ENCODE peak calls at places on chromosomes 12 and 14, in five cellular contexts. C, G, P, Q and D are unnamed samples.
A peak's percentile ranks its signal among the peaks of the same experiment; 100 is the strongest.

GRCh38 chr14:30464481-30464880 is 94.5 kb upstream of the G2E3 start:
- DNase-seq in Q (no peak), C (no peak), P (no peak), G (no peak), D (no peak)

GRCh38 chr14:102378830-102379229 is 16.1 kb downstream of the TECPR2 start:
- DNase-seq in P (no peak), G (no peak), C (no peak), Q (no peak), D (no peak)

GRCh38 chr12:57145460-57146059 is 1.9 kb downstream of the LRP1-AS start:
- DNase-seq in C (no peak), Q (no peak), P (no peak), G (no peak), D (no peak)

GRCh38 chr12:57208946-57209282 is 7.7 kb upstream of the NXPH4 start:
- DNase-seq in G (no peak), Q (no peak), P (no peak), C (no peak), D (no peak)

GRCh38 chr14:70442750-70443149 is 9.2 kb upstream of the ADAM21 start:
- DNase-seq in P (no peak), G (no peak), Q (no peak), C (no peak), D (peak; percentile 10)

GRCh38 chr12:98895086-98895651 is 250.1 kb downstream of the APAF1 start:
- DNase-seq in G (no peak), P (peak; percentile 15), Q (no peak), C (no peak), D (no peak)

GRCh38 chr12:75905975-75906374 is 125.6 kb downstream of the PHLDA1 start:
- DNase-seq in C (no peak), P (no peak), G (no peak), Q (no peak), D (no peak)

GRCh38 chr14:24147761-24148428 is 597 bp downstream of the RNF31 start:
- DNase-seq in C (no peak), P (no peak), G (no peak), Q (no peak), D (no peak)

GRCh38 chr12:119989619-119990381 is 764 bp downstream of the BICDL1 start:
- DNase-seq in C (peak; percentile 82), Q (no peak), G (peak; percentile 41), P (peak; percentile 9), D (no peak)

GRCh38 chr12:127559349-127560040 is 707.5 kb upstream of the TMEM132C start:
- DNase-seq in Q (peak; percentile 11), G (no peak), P (peak; percentile 39), C (peak; percentile 13), D (no peak)

GRCh38 chr14:80211143-80212024 is at the start of gene DIO2:
- DNase-seq in P (no peak), G (no peak), C (no peak), Q (no peak), D (no peak)

DNA sequence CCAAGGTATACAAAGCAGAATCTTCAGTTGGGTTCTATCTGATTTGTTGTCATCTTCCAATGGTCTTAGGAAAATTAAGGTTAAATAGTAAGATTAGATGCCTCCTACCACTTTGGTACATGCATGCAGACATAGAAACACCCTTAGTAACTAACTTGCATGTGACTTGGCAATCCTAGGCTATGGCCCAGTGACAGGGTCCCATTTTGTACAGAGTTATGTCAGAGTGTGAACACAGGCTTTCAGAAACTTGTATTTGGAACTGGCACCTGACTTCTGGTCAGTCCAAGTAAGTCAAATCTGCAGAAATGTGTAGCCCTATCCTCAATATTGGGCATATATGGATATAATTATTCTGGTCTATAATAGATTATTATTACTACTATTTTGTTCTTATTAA is 53.1 kb downstream of the DAD1 start:
- DNase-seq in C (no peak), P (no peak), G (no peak), Q (no peak), D (no peak)
- H3K4me1 ChIP-seq in C (no peaks in the 10 kb centered on the region), P (no peaks in the 10 kb centered on the region), G (no peaks in the 10 kb centered on the region), Q (peaks cover 80% of the 10 kb centered on the region), D (peaks cover 12% of the 10 kb centered on the region)

GRCh38 chr14:103528512-103529382 is at the start of gene TRMT61A:
- DNase-seq in G (peak; percentile 92), Q (no peak), P (no peak), C (peak; percentile 86), D (peak; percentile 62)

GRCh38 chr14:103529383-103530365 is 678 bp downstream of the TRMT61A start:
- DNase-seq in G (no peak), C (no peak), Q (no peak), P (no peak), D (no peak)

GRCh38 chr14:103530831-103531230 is 1.8 kb downstream of the TRMT61A start:
- DNase-seq in P (no peak), C (no peak), Q (no peak), G (no peak), D (no peak)

GRCh38 chr14:103531421-103532215 is 2.6 kb downstream of the TRMT61A start:
- DNase-seq in C (no peak), G (no peak), P (no peak), Q (no peak), D (no peak)

DNA sequence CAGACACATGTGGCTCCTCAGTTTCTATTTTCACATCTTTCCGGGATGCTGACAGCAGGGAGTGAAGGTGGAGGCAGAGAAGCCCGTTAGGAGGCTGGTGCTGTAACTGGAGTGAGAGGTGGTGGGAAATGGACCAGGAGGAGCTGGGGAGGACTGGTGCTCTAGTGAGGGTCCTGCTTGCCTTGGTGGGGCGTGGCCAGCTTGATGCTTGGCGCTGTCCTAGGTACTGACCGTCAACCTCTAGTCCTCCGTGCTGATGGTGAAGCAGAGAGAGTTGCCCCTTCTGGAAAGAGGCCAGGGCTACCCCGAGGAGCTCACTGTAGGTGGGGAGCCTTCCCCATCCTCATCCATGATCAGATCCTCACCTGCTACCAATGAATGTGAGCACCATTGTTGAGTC is 1.4 kb downstream of the TRMT61A start:
- DNase-seq in G (no peak), P (no peak), Q (no peak), C (peak; percentile 56), D (no peak)
- TF ChIP-seq SIN3A in G (peak; percentile 85), P (peak; percentile 95), Q (peak; percentile 28), C (peak; percentile 61), D (no peak)

DNA sequence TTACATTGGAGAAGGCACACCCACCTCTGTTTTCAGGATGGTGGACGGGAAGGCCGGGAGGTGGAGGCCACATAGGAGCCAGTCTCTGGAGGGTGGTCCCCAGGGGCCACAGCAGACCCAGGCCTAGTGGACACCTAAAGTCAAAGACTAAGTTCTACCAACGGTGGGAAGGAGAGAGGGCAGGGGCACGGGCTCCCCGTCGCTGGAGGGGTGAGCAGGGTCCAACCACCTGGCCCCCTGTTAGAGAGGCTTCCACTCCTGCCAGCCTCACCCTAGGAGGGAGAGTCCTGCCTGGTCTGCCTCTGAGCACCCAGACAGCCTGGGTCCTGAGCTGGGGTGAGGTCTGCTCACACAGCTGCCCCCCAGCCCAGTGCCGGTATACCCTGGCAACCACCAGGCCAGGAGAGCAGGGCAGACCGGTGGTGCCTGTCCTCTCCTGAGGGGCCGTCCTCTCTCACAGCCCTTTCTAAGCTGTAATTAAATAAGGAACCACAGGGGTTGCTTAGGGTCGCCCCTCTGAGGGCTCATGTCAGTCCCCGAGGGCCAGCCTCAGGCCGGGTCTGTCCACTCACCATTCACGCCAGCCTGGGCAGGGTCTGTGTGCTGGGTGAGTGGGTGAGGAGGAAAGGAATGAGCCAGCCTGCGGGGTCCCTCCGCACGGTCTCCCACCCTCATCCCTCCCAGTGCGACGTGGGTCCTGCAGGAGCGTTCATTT is 2.3 kb downstream of the INF2 start:
- DNase-seq in P (no peak), C (no peak), G (no peak), Q (no peak), D (no peak)
- TF ChIP-seq ATF3 in P (no peak), C (no peak), G (no peak), Q (no peak), D (no peak)

GRCh38 chr12:54386781-54387467 is 2.4 kb upstream of the ZNF385A start:
- DNase-seq in C (peak; percentile 33), Q (no peak), G (no peak), P (no peak), D (no peak)
- H3K4me1 ChIP-seq in C (peaks cover 75% of the 10 kb centered on the region), Q (peaks cover 14% of the 10 kb centered on the region), G (peaks cover 33% of the 10 kb centered on the region), P (peaks cover 61% of the 10 kb centered on the region), D (peaks cover 79% of the 10 kb centered on the region)

GRCh38 chr12:11069854-11070253 is 7.8 kb upstream of the TAS2R46 start:
- DNase-seq in C (no peak), G (no peak), Q (no peak), P (no peak), D (no peak)

GRCh38 chr12:11070999-11071398 is 8.9 kb upstream of the TAS2R46 start:
- DNase-seq in P (no peak), C (no peak), Q (no peak), G (peak; percentile 16), D (no peak)

GRCh38 chr12:11075642-11076041 is 13.5 kb upstream of the TAS2R46 start:
- DNase-seq in G (no peak), C (no peak), Q (peak; percentile 15), P (no peak), D (no peak)

GRCh38 chr12:11067514-11067913 is 5.4 kb upstream of the TAS2R46 start:
- DNase-seq in C (no peak), G (no peak), Q (no peak), P (no peak), D (no peak)

GRCh38 chr12:11071414-11071813 is 9.3 kb upstream of the TAS2R46 start:
- DNase-seq in P (peak; percentile 36), C (no peak), G (peak; percentile 64), Q (no peak), D (no peak)
- TF ChIP-seq SIN3A in P (no peak), C (no peak), G (no peak), Q (no peak), D (no peak)

DNA sequence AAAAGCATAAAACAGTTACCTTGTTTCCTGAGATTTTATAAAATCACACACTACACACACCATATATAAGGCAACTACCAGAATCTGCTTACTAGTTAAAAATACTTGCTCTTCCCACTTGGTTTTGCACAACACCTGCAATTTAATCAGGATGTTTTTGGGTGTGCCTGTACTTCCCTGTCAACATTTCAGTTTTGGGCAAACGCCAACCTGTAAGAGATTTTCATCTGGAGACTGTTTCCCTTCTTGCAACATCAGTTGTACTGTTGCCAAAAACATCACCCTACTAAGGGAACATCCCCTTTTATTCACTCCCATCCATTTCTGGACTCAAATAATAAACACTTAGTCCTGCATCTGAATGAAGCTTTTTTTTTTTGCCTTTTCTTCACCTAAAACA is 172.3 kb downstream of the DUSP6 start:
- DNase-seq in G (no peak), C (no peak), P (no peak), Q (no peak), D (no peak)
- TF ChIP-seq ATF3 in G (no peak), C (no peak), P (no peak), Q (no peak), D (no peak)

DNA sequence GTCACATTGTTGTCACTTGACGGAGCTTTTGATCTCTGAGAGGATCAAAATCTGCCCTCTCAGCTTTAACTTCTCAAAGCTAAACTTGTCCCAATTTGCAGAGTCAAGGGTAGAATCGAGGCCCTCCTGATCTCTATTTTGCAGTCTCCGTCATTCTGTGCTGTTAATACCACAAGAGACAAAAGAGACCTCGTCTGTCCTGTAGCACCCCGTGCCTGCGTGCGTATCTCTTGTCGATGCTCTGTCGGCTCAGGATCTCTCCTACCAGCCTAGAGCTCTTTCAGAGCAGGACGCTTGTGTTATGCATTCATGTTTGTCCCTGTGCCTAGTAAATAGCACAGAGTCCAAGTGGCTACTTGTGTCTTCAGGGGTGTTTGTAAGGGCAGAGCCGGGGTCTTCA is 5.1 kb downstream of the EVL start:
- DNase-seq in G (no peak), Q (no peak), P (no peak), C (no peak), D (no peak)
- H3K4me1 ChIP-seq in G (peaks cover 10% of the 10 kb centered on the region), Q (peaks cover 71% of the 10 kb centered on the region), P (no peaks in the 10 kb centered on the region), C (peaks cover 23% of the 10 kb centered on the region), D (peaks cover 6% of the 10 kb centered on the region)